ENCODE peak calls at places on chromosome 4, in eight cellular contexts. A is NCI-H1105 treated with DMSO at 0.1 percent for 48 hours; E is ELF-1; F is hypothalamus; H is AG09309; T is activated T-cell treated with anti-CD3 and anti-CD28 coated beads, Interleukin-2, amount 50 U/mL, for 72 hours; Y is stimulated activated CD4-positive, alpha-beta T cell treated with anti-CD3 and anti-CD28 coated beads, Interleukin-12 subunit alpha, Interleukin-12 subunit beta, amount 100 ng/mL, for 4 hours; K is astrocyte of the spinal cord. I is an unnamed sample.
A peak's percentile ranks its signal among the peaks of the same experiment; 100 is the strongest.

GRCh38 chr4:107380836-107381438 is 339.1 kb downstream of the PAPSS1 start:
- DNase-seq in A (no peak), E (no peak), F (no peak), H (no peak), T (no peak), Y (no peak), K (no peak), I (no peak)

GRCh38 chr4:41709844-41710481 is 38.6 kb downstream of the PHOX2B start:
- DNase-seq in A (peak; percentile 70), E (no peak), F (no peak), H (peak; percentile 35), T (no peak), Y (no peak), K (peak; percentile 93), I (no peak)

GRCh38 chr4:153211986-153212720 is 7.9 kb downstream of the TRIM2 start:
- DNase-seq in A (no peak), E (no peak), F (no peak), H (no peak), T (no peak), Y (no peak), K (peak; percentile 40), I (no peak)

GRCh38 chr4:165207431-165208321 is at the start of gene KLHL2:
- DNase-seq in A (peak; percentile 36), E (peak; percentile 72), F (peak; percentile 74), H (no peak), T (peak; percentile 82), Y (peak; percentile 68), K (peak; percentile 68), I (peak; percentile 65)

GRCh38 chr4:145960012-145960411 is 21.4 kb upstream of the ZNF827 start:
- DNase-seq in A (no peak), E (no peak), F (no peak), H (no peak), T (no peak), Y (no peak), K (no peak), I (no peak)

GRCh38 chr4:183155450-183156184 is 56.6 kb downstream of the WWC2 start:
- DNase-seq in A (no peak), E (no peak), F (no peak), H (no peak), T (no peak), Y (no peak), K (no peak), I (no peak)

GRCh38 chr4:83231620-83232056 is 53.0 kb downstream of the COQ2 start:
- DNase-seq in A (no peak), E (no peak), F (no peak), H (no peak), T (peak; percentile 51), Y (no peak), K (no peak), I (no peak)

GRCh38 chr4:155572106-155572703 is 94.4 kb upstream of the GUCY1A1 start:
- DNase-seq in A (no peak), E (no peak), F (no peak), H (no peak), T (no peak), Y (no peak), K (no peak), I (no peak)

GRCh38 chr4:145716661-145717200 is 36.8 kb downstream of the C4orf51 start:
- DNase-seq in A (no peak), E (no peak), F (no peak), H (no peak), T (no peak), Y (no peak), K (no peak), I (no peak)

GRCh38 chr4:177008071-177008835 is 215.5 kb upstream of the VEGFC start:
- DNase-seq in A (no peak), E (no peak), F (no peak), H (no peak), T (no peak), Y (no peak), K (peak; percentile 72), I (no peak)

GRCh38 chr4:6228158-6229067 is 28.1 kb upstream of the JAKMIP1 start:
- DNase-seq in A (no peak), E (no peak), F (no peak), H (no peak), T (no peak), Y (no peak), K (no peak), I (peak; percentile 6)

GRCh38 chr4:161936625-161937133 is 227.1 kb downstream of the FSTL5 start:
- DNase-seq in A (no peak), E (no peak), F (no peak), H (peak; percentile 91), T (no peak), Y (no peak), K (peak; percentile 96), I (no peak)

GRCh38 chr4:8228319-8229250 is 29.5 kb downstream of the SH3TC1 start:
- DNase-seq in A (no peak), E (no peak), F (peak; percentile 75), H (peak; percentile 53), T (peak; percentile 87), Y (peak; percentile 65), K (peak; percentile 86), I (peak; percentile 73)

GRCh38 chr4:101774807-101775206 is 15.7 kb upstream of the BANK1 start:
- DNase-seq in A (no peak), E (no peak), F (no peak), H (peak; percentile 52), T (no peak), Y (no peak), K (peak; percentile 41), I (no peak)

GRCh38 chr4:89562715-89563114 is 255.1 kb upstream of the GPRIN3 start:
- DNase-seq in A (no peak), E (no peak), F (no peak), H (no peak), T (no peak), Y (no peak), K (no peak), I (no peak)

GRCh38 chr4:87240341-87240740 is 19.9 kb upstream of the KLHL8 start:
- DNase-seq in A (no peak), E (no peak), F (no peak), H (no peak), T (no peak), Y (no peak), K (no peak), I (no peak)

GRCh38 chr4:119300388-119301131 is 21.4 kb downstream of the FABP2 start:
- DNase-seq in A (no peak), E (peak; percentile 98), F (no peak), H (peak; percentile 66), T (peak; percentile 94), Y (peak; percentile 89), K (peak; percentile 93), I (peak; percentile 96)

GRCh38 chr4:1557221-1557597 is 126.9 kb downstream of the FAM53A start:
- DNase-seq in A (no peak), E (no peak), F (no peak), H (no peak), T (no peak), Y (no peak), K (no peak), I (no peak)

GRCh38 chr4:90357117-90357710 is 230.0 kb downstream of the CCSER1 start:
- DNase-seq in A (peak; percentile 42), E (no peak), F (no peak), H (peak; percentile 1), T (no peak), Y (no peak), K (peak; percentile 71), I (no peak)

GRCh38 chr4:145635117-145635516 is 15.9 kb downstream of the MMAA start:
- DNase-seq in A (no peak), E (no peak), F (no peak), H (no peak), T (no peak), Y (no peak), K (no peak), I (no peak)

GRCh38 chr4:37837446-37837845 is 11.0 kb downstream of the PGM2 start:
- DNase-seq in A (no peak), E (no peak), F (no peak), H (peak; percentile 59), T (no peak), Y (no peak), K (peak; percentile 63), I (no peak)

I was measured in breast epithelium.